ENCODE peak calls at places on chromosomes 2 and 18, in nine cellular contexts. A is stomach, Y is cardiac muscle cell, C is IMR-90, L is ovary, G is brain microvascular endothelial cell, U is tibial artery, K is adrenal gland, Z is body of pancreas. R is an unnamed sample.

GRCh38 chr18:27856839-27857238 is 320.1 kb downstream of the CDH2 start:
- DNase-seq in A (no peak), Y (no peak), L (no peak), K (no peak), Z (no peak), U (no peak), G (no peak), C (no peak), R (no peak)

GRCh38 chr2:128311755-128312341 is 6.8 kb downstream of the HS6ST1 start:
- DNase-seq in U (peak; percentile 48), Z (peak; percentile 10), Y (no peak), G (no peak), L (no peak), C (no peak), K (peak; percentile 52), A (peak; percentile 23), R (no peak)

GRCh38 chr18:74512321-74513053 is 16.3 kb downstream of the CNDP2 start:
- DNase-seq in G (no peak), Z (no peak), U (peak; percentile 19), L (no peak), Y (no peak), K (peak; percentile 42), C (no peak), A (peak; percentile 20), R (no peak)

GRCh38 chr2:233051241-233052149 is 8.6 kb upstream of the INPP5D start:
- DNase-seq in Z (peak; percentile 35), L (no peak), U (peak; percentile 81), C (peak; percentile 24), Y (no peak), K (peak; percentile 78), A (no peak), G (peak; percentile 24), R (peak; percentile 80)

GRCh38 chr18:23883277-23883790 is 131.2 kb upstream of the TTC39C start:
- DNase-seq in Z (no peak), C (peak; percentile 7), K (no peak), A (no peak), L (no peak), Y (no peak), U (peak; percentile 77), G (no peak), R (no peak)

GRCh38 chr18:54148151-54148550 is 76.3 kb downstream of the MBD2 start:
- DNase-seq in Y (no peak), C (no peak), K (no peak), U (no peak), A (no peak), L (no peak), Z (no peak), G (no peak), R (no peak)

GRCh38 chr2:23541453-23542334 is 156.7 kb downstream of the KLHL29 start:
- DNase-seq in K (peak; percentile 88), U (no peak), C (no peak), A (no peak), Z (no peak), Y (no peak), G (no peak), L (no peak), R (no peak)

GRCh38 chr2:135052042-135052876 is at the start of gene RAB3GAP1:
- DNase-seq in A (peak; percentile 81), Y (peak; percentile 87), C (peak; percentile 83), K (peak; percentile 85), G (peak; percentile 82), L (peak; percentile 61), Z (peak; percentile 69), U (peak; percentile 86), R (peak; percentile 70)

GRCh38 chr18:28063181-28063790 is 113.6 kb downstream of the CDH2 start:
- DNase-seq in K (no peak), A (no peak), C (peak; percentile 48), U (no peak), L (no peak), Y (no peak), Z (no peak), G (no peak), R (no peak)

DNA sequence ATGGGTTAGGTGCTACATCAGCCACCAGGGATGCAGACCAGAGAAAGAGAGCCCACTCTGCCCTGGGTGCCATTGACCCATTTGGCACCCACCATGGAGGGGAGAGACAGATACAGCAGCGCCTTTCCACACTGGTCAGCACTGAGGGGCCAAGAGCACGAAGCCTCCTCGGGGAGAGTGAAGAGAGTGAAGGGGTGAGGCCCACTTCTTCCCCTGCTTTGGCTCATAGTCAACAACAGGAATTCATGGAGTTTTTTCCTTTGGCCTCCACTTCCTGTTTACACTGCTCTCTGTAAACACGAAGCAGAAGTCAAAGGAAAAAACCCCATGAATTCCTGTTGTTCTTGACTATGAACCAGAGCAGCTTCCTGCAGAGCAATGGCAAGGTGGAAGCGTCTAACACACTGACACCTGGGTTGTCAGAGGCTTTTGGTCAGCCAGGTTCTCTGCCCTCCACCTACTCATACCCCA is 80.0 kb downstream of the CCDC93 start:
- DNase-seq in G (no peak), Y (no peak), C (no peak), L (no peak), K (no peak), A (no peak), U (no peak), Z (no peak), R (no peak)
- H3K36me3 ChIP-seq in G (peaks cover 73% of the 10 kb centered on the region), Y (peaks cover 42% of the 10 kb centered on the region), C (peaks cover 57% of the 10 kb centered on the region), L (no peaks in the 10 kb centered on the region), K (no peaks in the 10 kb centered on the region), A (peaks cover 100% of the 10 kb centered on the region), U (peaks cover 79% of the 10 kb centered on the region), Z (peaks cover 9% of the 10 kb centered on the region), R (peaks cover 100% of the 10 kb centered on the region)

DNA sequence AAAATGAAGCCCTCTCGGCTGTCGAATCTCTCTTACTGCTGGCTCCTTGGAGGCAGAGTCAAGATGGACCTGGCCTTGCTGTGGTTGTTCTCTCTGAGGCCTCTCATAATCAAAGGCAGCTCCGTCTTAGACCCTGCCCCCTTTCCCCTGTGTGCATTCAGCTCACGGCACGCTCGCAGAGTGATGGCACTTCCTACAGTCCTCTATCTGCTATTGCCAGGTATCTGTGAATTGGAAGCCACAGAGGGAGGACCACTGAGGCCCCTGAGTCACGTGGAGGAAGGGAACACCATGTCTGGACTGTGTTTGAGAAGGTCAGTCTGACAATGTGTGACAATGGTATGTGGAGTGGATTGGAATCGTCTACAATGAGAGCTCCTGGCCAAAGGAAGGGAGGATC is 132.1 kb downstream of the UXS1 start:
- DNase-seq in Z (no peak), A (no peak), U (no peak), Y (no peak), G (no peak), K (no peak), L (no peak), C (no peak), R (no peak)
- H3K27ac ChIP-seq in Z (no peak overlapping the region), A (no peak overlapping the region), U (no peak overlapping the region), Y (no peak overlapping the region), G (no peak overlapping the region), K (no peak overlapping the region), L (no peak overlapping the region), C (no peak overlapping the region), R (no peak overlapping the region)

GRCh38 chr18:34740724-34741123 is 30.6 kb downstream of the DTNA start:
- DNase-seq in C (no peak), K (no peak), Y (no peak), U (no peak), G (no peak), L (no peak), A (no peak), Z (no peak), R (no peak)

GRCh38 chr18:34744569-34744968 is 34.5 kb downstream of the DTNA start:
- DNase-seq in K (no peak), G (no peak), A (no peak), L (no peak), U (no peak), C (no peak), Y (no peak), Z (no peak), R (no peak)

GRCh38 chr18:34741401-34741800 is 31.3 kb downstream of the DTNA start:
- DNase-seq in L (no peak), C (no peak), Z (no peak), A (no peak), K (no peak), G (no peak), Y (no peak), U (no peak), R (no peak)

GRCh38 chr18:34742761-34743366 is 32.8 kb downstream of the DTNA start:
- DNase-seq in A (no peak), G (no peak), K (no peak), U (no peak), Y (no peak), L (no peak), C (no peak), Z (no peak), R (no peak)

DNA sequence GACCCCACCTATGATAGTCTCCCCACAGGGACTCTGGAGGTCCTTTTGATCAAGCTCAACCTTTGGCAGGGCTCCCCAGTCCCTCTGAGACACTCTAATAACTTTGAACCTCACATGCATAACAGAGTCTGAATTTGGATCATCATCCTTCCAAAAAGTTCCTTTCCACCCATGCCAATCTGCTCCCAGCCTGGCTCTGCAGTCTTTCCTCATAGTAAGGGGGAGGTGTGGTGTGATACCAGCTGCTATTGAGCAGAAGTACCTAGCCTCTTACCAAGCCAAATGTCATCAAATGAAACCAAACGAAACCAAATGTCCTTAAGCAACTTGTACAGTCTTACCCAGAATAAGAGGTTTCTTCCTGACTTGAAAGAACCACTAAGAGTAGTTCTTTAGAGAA is 36.5 kb downstream of the DTNA start:
- DNase-seq in A (no peak), L (no peak), G (no peak), Y (no peak), Z (no peak), C (no peak), U (no peak), K (no peak), R (no peak)
- TF ChIP-seq CTCF in A (no peak), L (no peak), G (no peak), Y (no peak), Z (no peak), C (no peak), U (no peak), K (no peak), R (no peak)

GRCh38 chr2:110657721-110658305 is 20.1 kb downstream of the BUB1 start:
- DNase-seq in C (no peak), U (no peak), Z (peak; percentile 50), A (peak; percentile 67), K (no peak), L (no peak), Y (no peak), G (no peak), R (no peak)

GRCh38 chr2:110662560-110662959 is 15.3 kb downstream of the BUB1 start:
- DNase-seq in A (no peak), C (peak; percentile 64), Z (no peak), K (no peak), Y (no peak), U (no peak), G (peak; percentile 70), L (no peak), R (no peak)

GRCh38 chr2:110660558-110660957 is 17.3 kb downstream of the BUB1 start:
- DNase-seq in U (no peak), Z (no peak), K (no peak), G (no peak), Y (no peak), L (no peak), C (no peak), A (no peak), R (no peak)

GRCh38 chr2:110655701-110656100 is 22.2 kb downstream of the BUB1 start:
- DNase-seq in Y (no peak), A (no peak), G (peak; percentile 27), L (no peak), K (no peak), U (no peak), C (peak; percentile 60), Z (no peak), R (no peak)

DNA sequence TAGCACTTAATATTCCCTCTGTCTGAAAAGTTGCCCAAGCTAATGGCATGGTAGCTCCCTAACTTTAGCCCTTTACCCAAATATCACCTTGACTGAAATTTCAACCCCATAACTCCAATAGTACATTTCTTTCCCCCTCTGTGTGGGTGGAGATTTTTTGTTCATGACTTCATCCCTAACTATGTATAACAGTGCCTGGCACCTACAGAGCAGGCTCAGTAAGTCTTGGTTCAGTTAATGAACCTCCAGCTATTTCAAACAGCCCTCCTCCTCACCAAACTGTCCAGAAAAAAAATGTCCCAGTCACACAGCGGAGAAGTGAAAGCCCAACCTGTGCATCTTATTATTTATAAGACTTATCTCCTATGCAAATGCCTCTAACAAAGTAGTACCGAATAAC is 18.6 kb downstream of the BUB1 start:
- DNase-seq in K (no peak), C (peak; percentile 49), Z (no peak), G (peak; percentile 29), Y (no peak), U (no peak), A (no peak), L (no peak), R (no peak)
- H3K36me3 ChIP-seq in K (no peaks in the 10 kb centered on the region), C (peaks cover 2% of the 10 kb centered on the region), Z (no peaks in the 10 kb centered on the region), G (no peaks in the 10 kb centered on the region), Y (peaks cover 35% of the 10 kb centered on the region), U (no peaks in the 10 kb centered on the region), A (no peaks in the 10 kb centered on the region), L (no peaks in the 10 kb centered on the region), R (no peaks in the 10 kb centered on the region)

R was measured in heart right ventricle.